ENCODE peak calls at places on chromosomes 4 and X, in five cellular contexts. One of them, this sample, is unnamed.

GRCh38 chrX:105972690-105973386 is 65.7 kb downstream of the SERPINA7 start:
- DNase-seq in breast epithelium: no peak
- DNase-seq in tibial artery: no peak
- DNase-seq in fibroblast of pulmonary artery: no peak
- DNase-seq in colonic mucosa: peak
- DNase-seq in this sample: no peak

GRCh38 chrX:155048997-155049619 is 21.8 kb downstream of the CMC4 start:
- DNase-seq in tibial artery: no peak
- DNase-seq in breast epithelium: no peak
- DNase-seq in fibroblast of pulmonary artery: peak
- DNase-seq in colonic mucosa: peak
- DNase-seq in this sample: peak

GRCh38 chrX:118839334-118839958 is 15.8 kb downstream of the ZCCHC12 start:
- DNase-seq in breast epithelium: peak
- DNase-seq in fibroblast of pulmonary artery: peak
- DNase-seq in tibial artery: peak
- DNase-seq in colonic mucosa: peak
- DNase-seq in this sample: peak

GRCh38 chr4:5717449-5718158 is 6.6 kb downstream of the EVC start:
- DNase-seq in fibroblast of pulmonary artery: no peak
- DNase-seq in breast epithelium: no peak
- DNase-seq in tibial artery: no peak
- DNase-seq in colonic mucosa: no peak
- DNase-seq in this sample: no peak

GRCh38 chr4:183398298-183399129 is 45.9 kb upstream of the CDKN2AIP start:
- DNase-seq in breast epithelium: no peak
- DNase-seq in fibroblast of pulmonary artery: peak
- DNase-seq in colonic mucosa: peak
- DNase-seq in tibial artery: peak
- DNase-seq in this sample: peak

GRCh38 chr4:122914292-122914904 is 8.0 kb downstream of the NUDT6 start:
- DNase-seq in colonic mucosa: no peak
- DNase-seq in breast epithelium: no peak
- DNase-seq in tibial artery: no peak
- DNase-seq in fibroblast of pulmonary artery: peak
- DNase-seq in this sample: peak

GRCh38 chr4:130077275-130077674 is 981.3 kb downstream of the C4orf33 start:
- DNase-seq in tibial artery: no peak
- DNase-seq in breast epithelium: no peak
- DNase-seq in colonic mucosa: no peak
- DNase-seq in fibroblast of pulmonary artery: no peak
- DNase-seq in this sample: peak

GRCh38 chr4:124432500-124432899 is 280.0 kb downstream of the ANKRD50 start:
- DNase-seq in fibroblast of pulmonary artery: peak
- DNase-seq in colonic mucosa: no peak
- DNase-seq in tibial artery: no peak
- DNase-seq in breast epithelium: no peak
- DNase-seq in this sample: peak

GRCh38 chrX:152220612-152221011 is 82.2 kb upstream of the MAGEA10 start:
- DNase-seq in fibroblast of pulmonary artery: peak
- DNase-seq in tibial artery: no peak
- DNase-seq in colonic mucosa: no peak
- DNase-seq in breast epithelium: no peak
- DNase-seq in this sample: peak

GRCh38 chr4:73867783-73868182 is 1.4 kb upstream of the CXCL1 start:
- DNase-seq in fibroblast of pulmonary artery: no peak
- DNase-seq in tibial artery: no peak
- DNase-seq in breast epithelium: no peak
- DNase-seq in colonic mucosa: peak
- DNase-seq in this sample: peak

GRCh38 chr4:39469429-39470077 is 10.7 kb downstream of the LIAS start:
- DNase-seq in fibroblast of pulmonary artery: peak
- DNase-seq in tibial artery: peak
- DNase-seq in colonic mucosa: peak
- DNase-seq in breast epithelium: no peak
- DNase-seq in this sample: peak

GRCh38 chr4:103787057-103787456 is 67.3 kb upstream of the TACR3 start:
- DNase-seq in breast epithelium: no peak
- DNase-seq in colonic mucosa: no peak
- DNase-seq in tibial artery: no peak
- DNase-seq in fibroblast of pulmonary artery: no peak
- DNase-seq in this sample: no peak

GRCh38 chr4:75484195-75484594 is 30.0 kb downstream of the RCHY1 start:
- DNase-seq in tibial artery: no peak
- DNase-seq in colonic mucosa: no peak
- DNase-seq in fibroblast of pulmonary artery: no peak
- DNase-seq in breast epithelium: no peak
- DNase-seq in this sample: no peak

GRCh38 chrX:10017866-10018265 is 50.7 kb downstream of the CLDN34 start:
- DNase-seq in fibroblast of pulmonary artery: peak
- DNase-seq in breast epithelium: no peak
- DNase-seq in colonic mucosa: peak
- DNase-seq in tibial artery: no peak
- DNase-seq in this sample: peak

GRCh38 chr4:170374770-170375169 is 285.0 kb upstream of the AADAT start:
- DNase-seq in colonic mucosa: peak
- DNase-seq in tibial artery: no peak
- DNase-seq in breast epithelium: no peak
- DNase-seq in fibroblast of pulmonary artery: peak
- DNase-seq in this sample: peak

GRCh38 chrX:39125834-39126233 is 324.6 kb downstream of the MID1IP1 start:
- DNase-seq in breast epithelium: no peak
- DNase-seq in colonic mucosa: no peak
- DNase-seq in tibial artery: peak
- DNase-seq in fibroblast of pulmonary artery: no peak
- DNase-seq in this sample: no peak

DNA sequence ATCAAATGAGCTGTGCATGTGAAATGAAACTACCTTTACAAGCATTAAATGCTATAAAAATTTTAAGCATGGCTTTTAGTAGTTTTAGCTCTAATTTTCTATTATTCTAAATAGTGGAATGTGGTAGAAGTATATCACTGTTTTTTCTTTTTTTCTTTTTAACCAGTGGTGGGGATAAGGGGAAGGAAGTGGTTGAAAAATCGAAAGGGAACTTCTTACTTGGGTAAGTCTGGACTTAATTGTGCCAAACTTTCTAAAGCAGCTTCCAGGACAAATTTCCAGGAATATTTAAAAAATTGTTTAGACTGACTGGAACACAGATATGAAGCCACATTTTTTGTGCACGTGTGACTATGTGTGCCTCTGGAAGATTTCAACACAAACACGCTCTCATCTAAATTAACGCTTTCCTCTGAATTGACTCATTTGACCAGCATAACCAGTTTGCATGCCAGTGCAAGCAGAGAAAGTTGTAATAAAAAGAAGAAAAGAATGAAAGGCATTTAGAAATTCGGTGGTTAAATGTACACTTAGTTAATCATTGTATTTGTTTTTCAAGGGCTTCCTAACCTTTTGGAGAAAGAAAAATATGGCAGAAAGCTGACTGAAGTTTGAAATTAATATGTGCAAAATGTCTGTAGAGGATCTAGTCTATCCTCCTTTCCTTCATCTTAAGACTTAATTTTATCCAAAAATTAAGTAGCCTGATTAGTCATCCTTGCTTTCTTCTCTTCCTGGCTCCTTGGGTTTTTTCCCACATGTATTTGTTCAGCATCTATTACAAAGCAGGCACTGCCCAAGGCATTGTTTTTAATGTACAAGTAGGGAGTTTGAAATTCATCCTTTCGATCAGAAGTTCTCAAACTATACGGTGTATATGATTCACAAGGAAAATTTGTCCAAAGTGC is 18.9 kb upstream of the YTHDC1 start:
- DNase-seq in colonic mucosa: no peak
- DNase-seq in fibroblast of pulmonary artery: peak
- DNase-seq in tibial artery: no peak
- DNase-seq in breast epithelium: no peak
- DNase-seq in this sample: peak
- H3K4me3 ChIP-seq in colonic mucosa: no peak
- H3K4me3 ChIP-seq in fibroblast of pulmonary artery: no peak
- H3K4me3 ChIP-seq in tibial artery: no peak
- H3K4me3 ChIP-seq in breast epithelium: no peak
- H3K4me3 ChIP-seq in this sample: peak

GRCh38 chrX:109089359-109089758 is 353.0 kb upstream of the IRS4 start:
- DNase-seq in colonic mucosa: no peak
- DNase-seq in fibroblast of pulmonary artery: no peak
- DNase-seq in breast epithelium: no peak
- DNase-seq in tibial artery: no peak
- DNase-seq in this sample: no peak
- TF ChIP-seq CTCF in colonic mucosa: no peak
- TF ChIP-seq CTCF in fibroblast of pulmonary artery: no peak
- TF ChIP-seq CTCF in breast epithelium: no peak
- TF ChIP-seq CTCF in tibial artery: no peak
- TF ChIP-seq CTCF in this sample: no peak

GRCh38 chr4:81571105-81571504 is 99.4 kb upstream of the RASGEF1B start:
- DNase-seq in colonic mucosa: no peak
- DNase-seq in tibial artery: no peak
- DNase-seq in fibroblast of pulmonary artery: no peak
- DNase-seq in breast epithelium: no peak
- DNase-seq in this sample: peak

GRCh38 chr4:81572398-81572797 is 100.7 kb upstream of the RASGEF1B start:
- DNase-seq in tibial artery: no peak
- DNase-seq in breast epithelium: no peak
- DNase-seq in fibroblast of pulmonary artery: no peak
- DNase-seq in colonic mucosa: no peak
- DNase-seq in this sample: no peak

GRCh38 chr4:81577392-81577791 is 105.7 kb upstream of the RASGEF1B start:
- DNase-seq in fibroblast of pulmonary artery: no peak
- DNase-seq in colonic mucosa: no peak
- DNase-seq in breast epithelium: no peak
- DNase-seq in tibial artery: no peak
- DNase-seq in this sample: no peak

GRCh38 chr4:81573817-81574216 is 102.1 kb upstream of the RASGEF1B start:
- DNase-seq in fibroblast of pulmonary artery: no peak
- DNase-seq in tibial artery: no peak
- DNase-seq in breast epithelium: no peak
- DNase-seq in colonic mucosa: no peak
- DNase-seq in this sample: no peak
- H3K4me3 ChIP-seq in fibroblast of pulmonary artery: no peak
- H3K4me3 ChIP-seq in tibial artery: no peak
- H3K4me3 ChIP-seq in breast epithelium: no peak
- H3K4me3 ChIP-seq in colonic mucosa: no peak
- H3K4me3 ChIP-seq in this sample: no peak

DNA sequence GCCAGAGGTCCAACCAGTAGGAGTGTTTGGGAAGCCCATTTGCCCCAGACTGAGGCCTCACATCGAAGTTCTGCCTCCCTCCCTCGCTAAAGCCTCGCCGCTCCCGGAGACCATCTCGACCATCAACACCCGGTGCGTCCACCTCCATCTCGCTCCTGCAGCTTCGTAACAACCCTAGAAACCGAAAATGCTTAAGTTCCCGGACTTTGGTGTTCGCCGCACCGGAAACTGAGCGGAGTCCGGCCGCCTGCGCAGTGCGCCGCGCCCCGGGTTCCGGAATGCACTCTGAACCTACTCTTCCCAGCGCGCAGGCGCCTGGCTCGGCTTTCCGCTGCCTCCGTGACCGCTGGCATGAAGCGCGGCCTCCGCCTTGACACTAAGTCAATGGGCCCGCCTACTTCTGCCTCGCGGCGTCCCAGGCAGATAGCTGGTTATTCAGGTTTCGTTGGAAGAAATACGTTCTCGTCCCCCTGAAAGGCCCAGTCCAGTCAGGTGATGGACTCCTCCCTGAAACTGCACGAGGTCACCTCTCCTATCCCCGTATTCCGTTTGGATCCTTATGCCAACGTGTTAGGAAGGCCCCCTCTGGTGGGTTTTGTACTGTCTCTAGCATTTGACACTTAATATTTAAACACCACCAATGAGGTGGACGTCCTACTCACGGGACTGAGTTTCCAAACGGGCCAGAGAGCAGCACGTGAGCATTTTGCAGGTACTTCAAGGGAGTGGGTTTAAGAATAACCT is 21.4 kb downstream of the FABP2 start:
- DNase-seq in tibial artery: peak
- DNase-seq in fibroblast of pulmonary artery: peak
- DNase-seq in breast epithelium: peak
- DNase-seq in colonic mucosa: peak
- DNase-seq in this sample: peak
- TF ChIP-seq CTCF in tibial artery: no peak
- TF ChIP-seq CTCF in fibroblast of pulmonary artery: peak
- TF ChIP-seq CTCF in breast epithelium: no peak
- TF ChIP-seq CTCF in colonic mucosa: no peak
- TF ChIP-seq CTCF in this sample: no peak

GRCh38 chr4:142817442-142817841 is 28.7 kb downstream of the INPP4B start:
- DNase-seq in breast epithelium: no peak
- DNase-seq in colonic mucosa: no peak
- DNase-seq in tibial artery: peak
- DNase-seq in fibroblast of pulmonary artery: peak
- DNase-seq in this sample: peak
- H3K4me3 ChIP-seq in breast epithelium: no peak
- H3K4me3 ChIP-seq in colonic mucosa: no peak
- H3K4me3 ChIP-seq in tibial artery: peak
- H3K4me3 ChIP-seq in fibroblast of pulmonary artery: no peak
- H3K4me3 ChIP-seq in this sample: no peak

GRCh38 chr4:15658136-15658535 is 3.0 kb upstream of the FBXL5 start:
- DNase-seq in fibroblast of pulmonary artery: no peak
- DNase-seq in colonic mucosa: no peak
- DNase-seq in breast epithelium: no peak
- DNase-seq in tibial artery: no peak
- DNase-seq in this sample: no peak
- TF ChIP-seq CTCF in fibroblast of pulmonary artery: no peak
- TF ChIP-seq CTCF in colonic mucosa: no peak
- TF ChIP-seq CTCF in breast epithelium: no peak
- TF ChIP-seq CTCF in tibial artery: no peak
- TF ChIP-seq CTCF in this sample: no peak

GRCh38 chrX:30904632-30905031 is 15.6 kb upstream of the TAB3 start:
- DNase-seq in fibroblast of pulmonary artery: no peak
- DNase-seq in tibial artery: no peak
- DNase-seq in breast epithelium: no peak
- DNase-seq in colonic mucosa: no peak
- DNase-seq in this sample: peak
- H3K4me3 ChIP-seq in fibroblast of pulmonary artery: no peak
- H3K4me3 ChIP-seq in tibial artery: no peak
- H3K4me3 ChIP-seq in breast epithelium: no peak
- H3K4me3 ChIP-seq in colonic mucosa: no peak
- H3K4me3 ChIP-seq in this sample: no peak

DNA sequence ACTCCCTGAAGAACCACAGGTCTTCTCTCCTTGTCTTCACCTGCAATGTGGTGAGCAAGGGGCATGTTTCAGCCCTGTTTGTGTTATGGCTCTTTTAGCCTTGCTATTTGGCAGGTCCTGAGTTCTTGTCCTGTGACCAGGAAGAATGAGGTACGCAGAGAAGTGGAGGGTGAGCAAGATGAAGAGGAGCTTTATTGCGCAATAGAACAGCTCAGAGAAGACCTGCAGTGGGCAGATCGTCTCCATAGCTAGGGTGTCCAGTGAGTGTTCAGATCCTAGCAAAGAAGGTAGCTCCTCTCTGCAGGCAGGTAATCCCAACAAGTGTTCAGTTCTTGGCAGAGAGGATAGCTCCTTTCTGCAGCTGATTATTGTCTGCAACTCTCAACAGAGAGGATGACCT is 672.9 kb downstream of the SH3BGRL start:
- DNase-seq in colonic mucosa: no peak
- DNase-seq in tibial artery: no peak
- DNase-seq in breast epithelium: no peak
- DNase-seq in fibroblast of pulmonary artery: no peak
- DNase-seq in this sample: no peak
- TF ChIP-seq CTCF in colonic mucosa: no peak
- TF ChIP-seq CTCF in tibial artery: no peak
- TF ChIP-seq CTCF in breast epithelium: no peak
- TF ChIP-seq CTCF in fibroblast of pulmonary artery: no peak
- TF ChIP-seq CTCF in this sample: no peak